ENCODE peak calls at places on chromosomes 12 and 14, in five cellular contexts. One of them, this sample, is unnamed.

GRCh38 chr12:3117628-3118027 is 40.4 kb downstream of the TSPAN9 start:
- DNase-seq in astrocyte of the cerebellum: peak
- DNase-seq in heart left ventricle: no peak
- DNase-seq in IMR-90: peak
- DNase-seq in Panc1: no peak
- DNase-seq in this sample: no peak

GRCh38 chr14:89444044-89444443 is 27.0 kb upstream of the FOXN3 start:
- DNase-seq in astrocyte of the cerebellum: no peak
- DNase-seq in heart left ventricle: no peak
- DNase-seq in IMR-90: no peak
- DNase-seq in Panc1: no peak
- DNase-seq in this sample: no peak

GRCh38 chr14:100372357-100373048 is 49.4 kb downstream of the SLC25A47 start:
- DNase-seq in astrocyte of the cerebellum: no peak
- DNase-seq in heart left ventricle: no peak
- DNase-seq in IMR-90: no peak
- DNase-seq in Panc1: no peak
- DNase-seq in this sample: peak

GRCh38 chr12:120961604-120962486 is 16.5 kb upstream of the HNF1A start:
- DNase-seq in astrocyte of the cerebellum: no peak
- DNase-seq in heart left ventricle: peak
- DNase-seq in IMR-90: no peak
- DNase-seq in Panc1: no peak
- DNase-seq in this sample: peak

GRCh38 chr12:89166525-89166934 is 185.8 kb downstream of the DUSP6 start:
- DNase-seq in astrocyte of the cerebellum: no peak
- DNase-seq in heart left ventricle: no peak
- DNase-seq in IMR-90: peak
- DNase-seq in Panc1: no peak
- DNase-seq in this sample: no peak

GRCh38 chr14:100364403-100364802 is 41.3 kb downstream of the SLC25A47 start:
- DNase-seq in astrocyte of the cerebellum: no peak
- DNase-seq in heart left ventricle: no peak
- DNase-seq in IMR-90: no peak
- DNase-seq in Panc1: no peak
- DNase-seq in this sample: no peak

GRCh38 chr14:86334355-86334754 is 804.4 kb downstream of the FLRT2 start:
- DNase-seq in astrocyte of the cerebellum: no peak
- DNase-seq in heart left ventricle: no peak
- DNase-seq in IMR-90: peak
- DNase-seq in Panc1: no peak
- DNase-seq in this sample: no peak

GRCh38 chr12:46177842-46178608 is 90.8 kb downstream of the SLC38A1 start:
- DNase-seq in astrocyte of the cerebellum: no peak
- DNase-seq in heart left ventricle: no peak
- DNase-seq in IMR-90: no peak
- DNase-seq in Panc1: no peak
- DNase-seq in this sample: no peak

GRCh38 chr12:6965714-6966113 is 4.8 kb downstream of the PHB2 start:
- DNase-seq in astrocyte of the cerebellum: no peak
- DNase-seq in heart left ventricle: no peak
- DNase-seq in IMR-90: no peak
- DNase-seq in Panc1: no peak
- DNase-seq in this sample: peak

GRCh38 chr14:75422169-75422568 is 5.7 kb upstream of the JDP2 start:
- DNase-seq in astrocyte of the cerebellum: no peak
- DNase-seq in heart left ventricle: no peak
- DNase-seq in IMR-90: peak
- DNase-seq in Panc1: peak
- DNase-seq in this sample: no peak

GRCh38 chr12:62716037-62716436 is 218.9 kb downstream of the PPM1H start:
- DNase-seq in astrocyte of the cerebellum: no peak
- DNase-seq in heart left ventricle: no peak
- DNase-seq in IMR-90: no peak
- DNase-seq in Panc1: no peak
- DNase-seq in this sample: no peak

GRCh38 chr12:40832668-40833067 is 140.4 kb downstream of the CNTN1 start:
- DNase-seq in astrocyte of the cerebellum: no peak
- DNase-seq in heart left ventricle: no peak
- DNase-seq in IMR-90: no peak
- DNase-seq in Panc1: no peak
- DNase-seq in this sample: no peak

GRCh38 chr12:132282950-132283771 is 46.2 kb downstream of the GALNT9 start:
- DNase-seq in astrocyte of the cerebellum: no peak
- DNase-seq in heart left ventricle: no peak
- DNase-seq in IMR-90: no peak
- DNase-seq in Panc1: no peak
- DNase-seq in this sample: peak

GRCh38 chr14:55122441-55122986 is 6.5 kb upstream of the LGALS3 start:
- DNase-seq in astrocyte of the cerebellum: no peak
- DNase-seq in heart left ventricle: peak
- DNase-seq in IMR-90: peak
- DNase-seq in Panc1: no peak
- DNase-seq in this sample: no peak

GRCh38 chr12:88108021-88108420 is 33.9 kb downstream of the CEP290 start:
- DNase-seq in astrocyte of the cerebellum: no peak
- DNase-seq in heart left ventricle: no peak
- DNase-seq in IMR-90: peak
- DNase-seq in Panc1: no peak
- DNase-seq in this sample: no peak

GRCh38 chr14:92551066-92551841 is 37.7 kb downstream of the RIN3 start:
- DNase-seq in astrocyte of the cerebellum: no peak
- DNase-seq in heart left ventricle: no peak
- DNase-seq in IMR-90: no peak
- DNase-seq in Panc1: no peak
- DNase-seq in this sample: no peak

GRCh38 chr12:111741235-111741812 is 25.4 kb upstream of the ALDH2 start:
- DNase-seq in astrocyte of the cerebellum: no peak
- DNase-seq in heart left ventricle: no peak
- DNase-seq in IMR-90: peak
- DNase-seq in Panc1: no peak
- DNase-seq in this sample: no peak

GRCh38 chr14:101560534-101561113 is 671 bp upstream of the DIO3 start:
- DNase-seq in astrocyte of the cerebellum: no peak
- DNase-seq in heart left ventricle: no peak
- DNase-seq in IMR-90: no peak
- DNase-seq in Panc1: no peak
- DNase-seq in this sample: no peak

GRCh38 chr14:101561897-101562490 is 699 bp downstream of the DIO3 start:
- DNase-seq in astrocyte of the cerebellum: no peak
- DNase-seq in heart left ventricle: no peak
- DNase-seq in IMR-90: no peak
- DNase-seq in Panc1: no peak
- DNase-seq in this sample: no peak

GRCh38 chr14:101562659-101563351 is 1.5 kb downstream of the DIO3 start:
- DNase-seq in astrocyte of the cerebellum: no peak
- DNase-seq in heart left ventricle: no peak
- DNase-seq in IMR-90: no peak
- DNase-seq in Panc1: no peak
- DNase-seq in this sample: no peak

GRCh38 chr14:101559624-101560533 is 1.4 kb upstream of the DIO3 start:
- DNase-seq in astrocyte of the cerebellum: no peak
- DNase-seq in heart left ventricle: no peak
- DNase-seq in IMR-90: peak
- DNase-seq in Panc1: no peak
- DNase-seq in this sample: peak

GRCh38 chr14:101561145-101561896 is at the start of gene DIO3:
- DNase-seq in astrocyte of the cerebellum: no peak
- DNase-seq in heart left ventricle: no peak
- DNase-seq in IMR-90: no peak
- DNase-seq in Panc1: no peak
- DNase-seq in this sample: peak
- H3K4me3 ChIP-seq in astrocyte of the cerebellum: no peak
- H3K4me3 ChIP-seq in heart left ventricle: no peak
- H3K4me3 ChIP-seq in IMR-90: no peak
- H3K4me3 ChIP-seq in Panc1: peak
- H3K4me3 ChIP-seq in this sample: peak

GRCh38 chr12:90958995-90959394 is 4.0 kb upstream of the CCER1 start:
- DNase-seq in astrocyte of the cerebellum: no peak
- DNase-seq in heart left ventricle: no peak
- DNase-seq in IMR-90: peak
- DNase-seq in Panc1: no peak
- DNase-seq in this sample: no peak
- TF ChIP-seq CTCF in astrocyte of the cerebellum: no peak
- TF ChIP-seq CTCF in heart left ventricle: no peak
- TF ChIP-seq CTCF in IMR-90: peak
- TF ChIP-seq CTCF in Panc1: no peak
- TF ChIP-seq CTCF in this sample: no peak

GRCh38 chr14:21068521-21069387 is 1.4 kb upstream of the ARHGEF40 start:
- DNase-seq in astrocyte of the cerebellum: no peak
- DNase-seq in heart left ventricle: peak
- DNase-seq in IMR-90: peak
- DNase-seq in Panc1: no peak
- DNase-seq in this sample: peak
- H3K4me3 ChIP-seq in astrocyte of the cerebellum: peak
- H3K4me3 ChIP-seq in heart left ventricle: peak
- H3K4me3 ChIP-seq in IMR-90: peak
- H3K4me3 ChIP-seq in Panc1: peak
- H3K4me3 ChIP-seq in this sample: peak

GRCh38 chr12:96766232-96766631 is 140.8 kb upstream of the NEDD1 start:
- DNase-seq in astrocyte of the cerebellum: no peak
- DNase-seq in heart left ventricle: no peak
- DNase-seq in IMR-90: peak
- DNase-seq in Panc1: no peak
- DNase-seq in this sample: peak
- TF ChIP-seq CTCF in astrocyte of the cerebellum: peak
- TF ChIP-seq CTCF in heart left ventricle: no peak
- TF ChIP-seq CTCF in IMR-90: peak
- TF ChIP-seq CTCF in Panc1: peak
- TF ChIP-seq CTCF in this sample: peak

GRCh38 chr12:13210543-13211190 is 14.1 kb downstream of the EMP1 start:
- DNase-seq in astrocyte of the cerebellum: no peak
- DNase-seq in heart left ventricle: no peak
- DNase-seq in IMR-90: no peak
- DNase-seq in Panc1: no peak
- DNase-seq in this sample: peak

GRCh38 chr12:13209279-13210021 is 12.9 kb downstream of the EMP1 start:
- DNase-seq in astrocyte of the cerebellum: no peak
- DNase-seq in heart left ventricle: no peak
- DNase-seq in IMR-90: no peak
- DNase-seq in Panc1: no peak
- DNase-seq in this sample: no peak

GRCh38 chr12:13210022-13210539 is 13.6 kb downstream of the EMP1 start:
- DNase-seq in astrocyte of the cerebellum: no peak
- DNase-seq in heart left ventricle: no peak
- DNase-seq in IMR-90: no peak
- DNase-seq in Panc1: no peak
- DNase-seq in this sample: no peak

GRCh38 chr12:13206560-13206897 is 10.0 kb downstream of the EMP1 start:
- DNase-seq in astrocyte of the cerebellum: no peak
- DNase-seq in heart left ventricle: no peak
- DNase-seq in IMR-90: no peak
- DNase-seq in Panc1: no peak
- DNase-seq in this sample: no peak

GRCh38 chr12:13208533-13209278 is 12.2 kb downstream of the EMP1 start:
- DNase-seq in astrocyte of the cerebellum: no peak
- DNase-seq in heart left ventricle: no peak
- DNase-seq in IMR-90: peak
- DNase-seq in Panc1: no peak
- DNase-seq in this sample: peak
- H3K4me3 ChIP-seq in astrocyte of the cerebellum: no peak
- H3K4me3 ChIP-seq in heart left ventricle: no peak
- H3K4me3 ChIP-seq in IMR-90: no peak
- H3K4me3 ChIP-seq in Panc1: no peak
- H3K4me3 ChIP-seq in this sample: no peak

DNA sequence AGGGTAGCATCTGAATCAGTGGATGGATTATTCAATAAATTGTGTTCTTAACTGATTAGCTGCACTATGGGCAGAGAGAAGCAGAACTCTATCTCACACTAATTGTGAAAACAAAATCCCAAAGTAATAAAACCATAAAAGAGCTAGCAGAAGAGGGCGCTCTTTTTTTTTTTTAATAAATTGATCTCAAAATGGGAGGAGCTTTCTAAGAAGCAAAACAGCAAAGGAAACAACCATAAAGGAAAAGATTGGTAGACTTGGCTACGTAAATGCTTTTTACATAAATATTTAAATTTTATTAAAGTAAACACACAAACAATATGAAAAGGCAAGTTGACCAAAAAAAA is 1.5 kb upstream of the TM7SF3 start:
- DNase-seq in astrocyte of the cerebellum: no peak
- DNase-seq in heart left ventricle: no peak
- DNase-seq in IMR-90: peak
- DNase-seq in Panc1: no peak
- DNase-seq in this sample: no peak
- TF ChIP-seq CTCF in astrocyte of the cerebellum: peak
- TF ChIP-seq CTCF in heart left ventricle: peak
- TF ChIP-seq CTCF in IMR-90: peak
- TF ChIP-seq CTCF in Panc1: peak
- TF ChIP-seq CTCF in this sample: peak

GRCh38 chr12:57458665-57459054 is 925 bp upstream of the GLI1 start:
- DNase-seq in astrocyte of the cerebellum: no peak
- DNase-seq in heart left ventricle: no peak
- DNase-seq in IMR-90: no peak
- DNase-seq in Panc1: no peak
- DNase-seq in this sample: no peak

GRCh38 chr12:57456145-57456700 is 1.1 kb downstream of the INHBE start:
- DNase-seq in astrocyte of the cerebellum: no peak
- DNase-seq in heart left ventricle: no peak
- DNase-seq in IMR-90: peak
- DNase-seq in Panc1: no peak
- DNase-seq in this sample: peak

GRCh38 chr12:57455374-57456144 is 452 bp downstream of the INHBE start:
- DNase-seq in astrocyte of the cerebellum: no peak
- DNase-seq in heart left ventricle: no peak
- DNase-seq in IMR-90: no peak
- DNase-seq in Panc1: no peak
- DNase-seq in this sample: no peak

GRCh38 chr12:57454566-57455373 is at the start of gene INHBE:
- DNase-seq in astrocyte of the cerebellum: no peak
- DNase-seq in heart left ventricle: no peak
- DNase-seq in IMR-90: peak
- DNase-seq in Panc1: no peak
- DNase-seq in this sample: peak

GRCh38 chr12:57456737-57457490 is 1.8 kb downstream of the INHBE start:
- DNase-seq in astrocyte of the cerebellum: no peak
- DNase-seq in heart left ventricle: no peak
- DNase-seq in IMR-90: no peak
- DNase-seq in Panc1: no peak
- DNase-seq in this sample: no peak
- H3K4me3 ChIP-seq in astrocyte of the cerebellum: no peak
- H3K4me3 ChIP-seq in heart left ventricle: no peak
- H3K4me3 ChIP-seq in IMR-90: no peak
- H3K4me3 ChIP-seq in Panc1: no peak
- H3K4me3 ChIP-seq in this sample: no peak

DNA sequence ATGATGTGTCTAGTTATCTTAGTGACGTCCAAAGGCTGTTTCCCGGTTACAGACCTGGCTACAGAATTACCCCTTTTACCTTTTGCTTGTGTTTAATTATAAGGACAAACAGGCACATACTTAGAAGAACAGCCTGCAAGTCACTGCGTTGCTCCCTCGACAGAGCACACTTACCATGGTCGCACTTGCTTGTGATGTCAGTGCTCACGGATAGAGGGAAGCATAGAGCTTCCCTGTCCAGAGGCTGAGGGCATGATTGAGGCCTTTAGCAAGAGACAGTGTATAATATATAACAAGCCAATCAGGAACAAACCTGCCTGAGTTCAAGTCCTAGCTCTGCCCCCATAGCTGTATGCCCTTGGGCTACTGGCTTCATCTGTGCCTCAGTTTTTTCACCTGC is 73.2 kb upstream of the SCN8A start:
- DNase-seq in astrocyte of the cerebellum: no peak
- DNase-seq in heart left ventricle: no peak
- DNase-seq in IMR-90: no peak
- DNase-seq in Panc1: no peak
- DNase-seq in this sample: peak
- TF ChIP-seq CTCF in astrocyte of the cerebellum: peak
- TF ChIP-seq CTCF in heart left ventricle: no peak
- TF ChIP-seq CTCF in IMR-90: no peak
- TF ChIP-seq CTCF in Panc1: peak
- TF ChIP-seq CTCF in this sample: peak